ENCODE peak calls at places on chromosomes 3 and 15, in six cellular contexts. H, U, M, I, G and T are unnamed samples.

GRCh38 chr3:49357466-49358216 is 512 bp downstream of the GPX1 start:
- DNase-seq in H (peak), U (peak), M (peak), I (no peak), G (no peak), T (peak)

GRCh38 chr15:43168192-43169107 is 16.8 kb upstream of the CCNDBP1 start:
- DNase-seq in H (peak), U (no peak), M (no peak), I (no peak), G (no peak), T (no peak)

GRCh38 chr3:197882580-197882979 is 67.4 kb upstream of the RPL35A start:
- DNase-seq in H (no peak), U (no peak), M (no peak), I (no peak), G (no peak), T (no peak)

GRCh38 chr3:17333446-17333845 is 409.0 kb downstream of the TBC1D5 start:
- DNase-seq in H (no peak), U (no peak), M (no peak), I (no peak), G (no peak), T (no peak)

GRCh38 chr3:23785097-23785645 is 20.6 kb upstream of the UBE2E1 start:
- DNase-seq in H (no peak), U (no peak), M (no peak), I (no peak), G (no peak), T (no peak)

GRCh38 chr15:36106640-36107335 is 472.6 kb upstream of the CDIN1 start:
- DNase-seq in H (no peak), U (no peak), M (no peak), I (no peak), G (no peak), T (no peak)

GRCh38 chr3:141669434-141669833 is 68.7 kb upstream of the RNF7 start:
- DNase-seq in H (no peak), U (no peak), M (no peak), I (no peak), G (no peak), T (no peak)

GRCh38 chr15:75104804-75105557 is 81.6 kb downstream of the PPCDC start:
- DNase-seq in H (peak), U (no peak), M (no peak), I (no peak), G (no peak), T (no peak)

GRCh38 chr3:188842628-188843027 is 329.1 kb upstream of the TPRG1 start:
- DNase-seq in H (peak), U (no peak), M (no peak), I (no peak), G (no peak), T (no peak)

GRCh38 chr3:95134693-95135375 is 1072.0 kb downstream of the NSUN3 start:
- DNase-seq in H (no peak), U (no peak), M (no peak), I (no peak), G (no peak), T (no peak)

GRCh38 chr15:38401716-38402115 is 52.2 kb upstream of the FAM98B start:
- DNase-seq in H (peak), U (no peak), M (no peak), I (no peak), G (no peak), T (no peak)

GRCh38 chr15:76217029-76217866 is 94.0 kb downstream of the ETFA start:
- DNase-seq in H (peak), U (no peak), M (no peak), I (peak), G (no peak), T (no peak)

GRCh38 chr15:64856429-64857145 is 14.9 kb downstream of the PLEKHO2 start:
- DNase-seq in H (no peak), U (peak), M (peak), I (no peak), G (no peak), T (peak)

GRCh38 chr3:13711911-13712650 is 163.2 kb downstream of the FBLN2 start:
- DNase-seq in H (no peak), U (no peak), M (peak), I (peak), G (peak), T (no peak)

GRCh38 chr3:28716939-28717338 is 368.3 kb upstream of the AZI2 start:
- DNase-seq in H (no peak), U (no peak), M (no peak), I (no peak), G (no peak), T (no peak)

GRCh38 chr3:124770341-124771082 is 40.3 kb downstream of the UMPS start:
- DNase-seq in H (no peak), U (peak), M (no peak), I (no peak), G (no peak), T (no peak)

GRCh38 chr15:73233623-73234022 is 135.1 kb downstream of the HCN4 start:
- DNase-seq in H (no peak), U (no peak), M (no peak), I (no peak), G (no peak), T (no peak)

GRCh38 chr3:68535782-68536181 is 396.6 kb downstream of the TAFA4 start:
- DNase-seq in H (no peak), U (no peak), M (no peak), I (no peak), G (no peak), T (no peak)

GRCh38 chr3:160564205-160564922 is 1.0 kb downstream of the KPNA4 start:
- DNase-seq in H (no peak), U (no peak), M (no peak), I (no peak), G (no peak), T (peak)

GRCh38 chr15:39624806-39625205 is 43.9 kb downstream of the THBS1 start:
- DNase-seq in H (peak), U (peak), M (no peak), I (no peak), G (no peak), T (no peak)

GRCh38 chr3:39107874-39108308 is 411 bp downstream of the TTC21A start:
- DNase-seq in H (peak), U (no peak), M (no peak), I (no peak), G (no peak), T (no peak)

GRCh38 chr3:123792473-123793201 is 91.5 kb downstream of the MYLK start:
- DNase-seq in H (peak), U (no peak), M (no peak), I (peak), G (no peak), T (no peak)

GRCh38 chr3:11632564-11632963 is 11.2 kb downstream of the VGLL4 start:
- DNase-seq in H (no peak), U (no peak), M (no peak), I (no peak), G (no peak), T (no peak)

GRCh38 chr3:87420171-87420570 is 143.8 kb upstream of the POU1F1 start:
- DNase-seq in H (no peak), U (no peak), M (no peak), I (no peak), G (no peak), T (no peak)

GRCh38 chr3:33881181-33882064 is 83.0 kb downstream of the PDCD6IP start:
- DNase-seq in H (no peak), U (no peak), M (no peak), I (no peak), G (no peak), T (no peak)

GRCh38 chr15:79091204-79091867 is 756 bp upstream of the RASGRF1 start:
- DNase-seq in H (peak), U (no peak), M (peak), I (no peak), G (no peak), T (peak)

GRCh38 chr3:126151562-126152302 is 28.7 kb downstream of the ALDH1L1 start:
- DNase-seq in H (no peak), U (no peak), M (peak), I (peak), G (no peak), T (no peak)

GRCh38 chr3:64341355-64341754 is 116.1 kb upstream of the PRICKLE2 start:
- DNase-seq in H (peak), U (no peak), M (no peak), I (peak), G (no peak), T (no peak)

GRCh38 chr3:180804871-180805430 is 107.5 kb upstream of the FXR1 start:
- DNase-seq in H (peak), U (no peak), M (peak), I (no peak), G (no peak), T (peak)

GRCh38 chr15:36977620-36978610 is 122.4 kb downstream of the MEIS2 start:
- DNase-seq in H (no peak), U (no peak), M (no peak), I (no peak), G (no peak), T (no peak)

GRCh38 chr3:195151866-195152526 is 119.0 kb downstream of the XXYLT1 start:
- DNase-seq in H (peak), U (no peak), M (no peak), I (no peak), G (no peak), T (no peak)

GRCh38 chr3:64276131-64276530 is 50.9 kb upstream of the PRICKLE2 start:
- DNase-seq in H (no peak), U (no peak), M (no peak), I (no peak), G (no peak), T (no peak)

GRCh38 chr3:90035643-90036042 is 928.2 kb downstream of the EPHA3 start:
- DNase-seq in H (no peak), U (no peak), M (no peak), I (no peak), G (no peak), T (no peak)

GRCh38 chr15:75578206-75578947 is 738 bp downstream of the PTPN9 start:
- DNase-seq in H (no peak), U (peak), M (peak), I (no peak), G (peak), T (peak)

GRCh38 chr3:28077566-28077965 is 163.9 kb upstream of the CMC1 start:
- DNase-seq in H (peak), U (no peak), M (peak), I (no peak), G (no peak), T (peak)

GRCh38 chr3:53083496-53083895 is 37.6 kb upstream of the SFMBT1 start:
- DNase-seq in H (peak), U (peak), M (peak), I (no peak), G (no peak), T (no peak)

GRCh38 chr3:180571831-180572578 is 30.0 kb upstream of the TTC14 start:
- DNase-seq in H (no peak), U (no peak), M (no peak), I (no peak), G (no peak), T (no peak)

GRCh38 chr3:150407818-150408231 is 273 bp upstream of the TSC22D2 start:
- DNase-seq in H (no peak), U (peak), M (peak), I (no peak), G (no peak), T (no peak)

GRCh38 chr15:101651753-101652097 is 456 bp downstream of the TM2D3 start:
- DNase-seq in H (peak), U (no peak), M (no peak), I (no peak), G (no peak), T (no peak)

DNA sequence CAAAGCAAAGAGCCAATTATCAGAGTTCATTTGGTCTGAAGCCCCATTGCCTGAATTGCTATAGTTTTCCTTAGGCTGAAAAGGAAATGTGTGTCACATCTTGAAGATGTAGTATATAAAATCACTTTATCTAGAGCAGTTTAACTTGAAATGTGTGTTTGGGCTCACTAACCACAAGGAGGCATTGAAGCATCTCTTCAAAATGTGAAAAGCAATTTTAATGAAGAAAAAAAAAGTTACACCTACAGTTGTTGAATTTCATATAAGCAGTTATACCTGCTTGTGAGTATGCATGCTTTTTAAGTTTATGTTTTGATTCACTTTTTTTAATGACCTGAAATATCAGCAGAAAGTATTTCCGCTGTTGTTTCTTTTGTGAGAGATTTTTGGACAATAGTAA is 129.3 kb downstream of the IQCH start:
- DNase-seq in H (peak), U (no peak), M (no peak), I (no peak), G (no peak), T (no peak)
- TF ChIP-seq CTCF in H (peak), U (no peak), M (peak), I (no peak), G (peak), T (no peak)

GRCh38 chr15:40807028-40807887 is at the start of the genes DNAJC17 and ZFYVE19:
- DNase-seq in H (peak), U (peak), M (peak), I (peak), G (peak), T (peak)
- TF ChIP-seq CTCF in H (no peak), U (peak), M (peak), I (peak), G (peak), T (no peak)

GRCh38 chr15:93288718-93289117 is 199.7 kb upstream of the RGMA start:
- DNase-seq in H (no peak), U (no peak), M (no peak), I (no peak), G (no peak), T (no peak)

GRCh38 chr15:93289951-93290350 is 200.9 kb upstream of the RGMA start:
- DNase-seq in H (no peak), U (no peak), M (no peak), I (no peak), G (no peak), T (no peak)

GRCh38 chr15:93296786-93297500 is 207.9 kb upstream of the RGMA start:
- DNase-seq in H (no peak), U (no peak), M (no peak), I (peak), G (no peak), T (no peak)

GRCh38 chr15:93286456-93286855 is 197.4 kb upstream of the RGMA start:
- DNase-seq in H (no peak), U (no peak), M (no peak), I (no peak), G (no peak), T (no peak)

GRCh38 chr15:93291380-93291779 is 202.4 kb upstream of the RGMA start:
- DNase-seq in H (no peak), U (no peak), M (no peak), I (no peak), G (no peak), T (no peak)
- TF ChIP-seq CTCF in H (no peak), U (no peak), M (no peak), I (no peak), G (no peak), T (no peak)

GRCh38 chr3:41716391-41716910 is 245.5 kb downstream of the ULK4 start:
- DNase-seq in H (peak), U (no peak), M (no peak), I (no peak), G (no peak), T (no peak)
- TF ChIP-seq CTCF in H (peak), U (peak), M (no peak), I (peak), G (peak), T (no peak)